ENCODE peak calls at places on chromosomes 13 and 19, in four cellular contexts. I is K562, O is SK-N-SH, Q is GM12878. E is an unnamed sample.

GRCh38 chr19:41575998-41576397 is at the start of gene CEACAM21:
- DNase-seq in O (no peak), Q (no peak), I (no peak), E (no peak)

GRCh38 chr19:39428309-39429112 is 7.2 kb downstream of the RPS16 start:
- DNase-seq in Q (no peak), I (no peak), O (no peak), E (peak)

GRCh38 chr19:28633223-28634030 is 579.5 kb downstream of the UQCRFS1 start:
- DNase-seq in I (peak), Q (no peak), O (peak), E (peak)

GRCh38 chr19:3932931-3933810 is at the start of gene NMRK2:
- DNase-seq in I (peak), Q (no peak), O (peak), E (peak)

GRCh38 chr13:113794764-113795173 is 35.7 kb downstream of the TMEM255B start:
- DNase-seq in O (no peak), Q (no peak), I (no peak), E (no peak)

GRCh38 chr19:46303345-46303701 is 6.5 kb downstream of the HIF3A start:
- DNase-seq in I (no peak), Q (no peak), O (no peak), E (no peak)

GRCh38 chr13:47555235-47555634 is 445.8 kb downstream of the SUCLA2 start:
- DNase-seq in Q (no peak), I (no peak), O (no peak), E (no peak)

GRCh38 chr19:19545707-19546106 is 7.6 kb downstream of the CILP2 start:
- DNase-seq in I (no peak), O (no peak), Q (no peak), E (peak)

GRCh38 chr19:27793128-27793643 is 1419.8 kb downstream of the UQCRFS1 start:
- DNase-seq in Q (peak), I (peak), O (peak), E (peak)

GRCh38 chr19:18470787-18471186 is 32.9 kb upstream of the ISYNA1 start:
- DNase-seq in Q (no peak), O (no peak), I (peak), E (no peak)

GRCh38 chr13:33015275-33015674 is 948 bp upstream of the KL start:
- DNase-seq in Q (no peak), I (no peak), O (no peak), E (peak)

GRCh38 chr19:36719687-36720556 is 32.5 kb downstream of the ZNF567 start:
- DNase-seq in I (no peak), Q (no peak), O (no peak), E (no peak)

GRCh38 chr13:35876601-35877000 is 254.6 kb downstream of the DCLK1 start:
- DNase-seq in Q (no peak), I (no peak), O (no peak), E (no peak)

GRCh38 chr13:28442872-28443271 is 52.1 kb downstream of the FLT1 start:
- DNase-seq in O (no peak), I (no peak), Q (no peak), E (no peak)

GRCh38 chr19:28234637-28235036 is 978.3 kb downstream of the UQCRFS1 start:
- DNase-seq in Q (no peak), O (no peak), I (no peak), E (no peak)

GRCh38 chr13:41060723-41061074 is 610 bp upstream of the WBP4 start:
- DNase-seq in O (peak), I (peak), Q (peak), E (peak)

GRCh38 chr13:49517461-49517860 is 21.7 kb downstream of the PHF11 start:
- DNase-seq in O (no peak), I (no peak), Q (no peak), E (peak)

GRCh38 chr13:99624936-99625540 is 123.8 kb downstream of the TM9SF2 start:
- DNase-seq in O (no peak), I (no peak), Q (no peak), E (no peak)

GRCh38 chr13:103952183-103952582 is 886.0 kb upstream of the SLC10A2 start:
- DNase-seq in Q (no peak), I (no peak), O (no peak), E (no peak)

GRCh38 chr13:113129480-113129879 is 6.9 kb downstream of the F10 start:
- DNase-seq in O (no peak), Q (no peak), I (no peak), E (no peak)

GRCh38 chr13:40666905-40667621 is 622 bp upstream of the FOXO1 start:
- DNase-seq in I (no peak), Q (no peak), O (peak), E (peak)

GRCh38 chr13:103839460-103839859 is 773.2 kb upstream of the SLC10A2 start:
- DNase-seq in O (peak), Q (no peak), I (no peak), E (no peak)

GRCh38 chr19:41425174-41426115 is 1.7 kb downstream of the B3GNT8 start:
- DNase-seq in Q (no peak), O (no peak), I (no peak), E (no peak)

DNA sequence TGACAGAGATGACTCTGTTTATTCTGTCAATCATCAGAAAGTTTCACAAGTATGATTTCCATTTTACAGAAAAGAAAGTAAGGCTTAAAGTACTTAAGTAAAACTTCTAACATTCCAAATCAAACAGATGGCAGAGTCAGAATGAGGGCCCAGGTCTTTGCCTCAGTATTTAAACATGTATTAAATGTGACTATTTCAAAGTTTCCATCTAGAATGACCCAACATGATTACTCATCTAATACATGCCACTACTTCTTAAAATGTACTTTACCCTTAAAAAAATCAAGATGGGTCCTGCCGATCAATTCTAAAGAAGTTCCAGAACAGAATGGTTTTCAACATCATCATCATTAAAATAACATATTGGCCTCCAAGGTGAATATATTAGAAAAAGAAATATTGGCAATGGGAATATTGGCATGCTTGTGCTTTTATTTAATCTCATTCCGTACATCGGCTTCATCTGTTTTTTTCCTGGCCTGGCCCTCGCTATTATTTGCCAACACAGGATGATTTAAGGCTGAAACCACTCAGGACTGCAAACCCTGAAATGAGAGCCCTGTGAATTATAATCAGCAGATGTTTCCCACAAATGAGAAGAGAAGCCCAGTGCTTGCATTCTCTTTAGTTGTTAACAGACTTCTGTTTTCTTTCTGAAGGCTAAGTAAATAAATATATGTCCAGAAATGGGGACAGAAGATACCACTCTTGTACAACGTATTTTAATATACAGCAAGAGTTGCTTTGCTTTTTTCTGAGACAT is 340.0 kb downstream of the DNAJC15 start:
- DNase-seq in I (no peak), Q (no peak), O (no peak), E (no peak)
- TF ChIP-seq USF1 in I (no peak), Q (no peak), O (no peak), E (no peak)

GRCh38 chr13:31587696-31588266 is 151.5 kb upstream of the RXFP2 start:
- DNase-seq in Q (no peak), O (no peak), I (no peak), E (no peak)

GRCh38 chr13:31588923-31589322 is 150.4 kb upstream of the RXFP2 start:
- DNase-seq in Q (no peak), I (no peak), O (no peak), E (no peak)

GRCh38 chr13:31594056-31594455 is 145.3 kb upstream of the RXFP2 start:
- DNase-seq in I (no peak), O (no peak), Q (no peak), E (no peak)

GRCh38 chr13:31591834-31592233 is 147.5 kb upstream of the RXFP2 start:
- DNase-seq in O (no peak), Q (no peak), I (no peak), E (no peak)

DNA sequence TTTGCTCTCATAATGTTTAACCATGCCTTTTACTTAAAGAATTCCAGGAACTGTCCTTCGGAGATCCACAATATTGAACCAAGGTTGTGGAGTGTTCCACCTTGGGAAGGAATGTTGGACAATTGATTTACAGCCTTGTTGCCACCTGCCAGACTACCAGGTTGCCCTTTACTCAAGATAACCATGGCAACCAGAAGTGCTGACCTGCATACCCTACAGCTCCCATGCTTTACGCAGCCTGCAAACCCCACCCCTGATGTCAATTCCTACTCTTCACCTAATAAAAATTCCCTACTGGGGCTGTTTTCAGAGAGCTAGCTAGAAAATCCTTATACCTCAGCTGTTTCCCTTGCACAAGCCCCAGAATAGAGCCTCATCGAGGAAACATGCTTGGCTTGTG is 151.0 kb upstream of the RXFP2 start:
- DNase-seq in O (no peak), I (no peak), Q (no peak), E (no peak)
- TF ChIP-seq USF1 in O (no peak), I (no peak), Q (no peak), E (no peak)

GRCh38 chr19:5006201-5006600 is 37.3 kb downstream of the KDM4B start:
- DNase-seq in O (no peak), Q (no peak), I (no peak), E (no peak)

GRCh38 chr19:5002143-5002542 is 33.2 kb downstream of the KDM4B start:
- DNase-seq in I (no peak), O (no peak), Q (no peak), E (no peak)

GRCh38 chr19:5006821-5007220 is 37.9 kb downstream of the KDM4B start:
- DNase-seq in Q (no peak), I (no peak), O (no peak), E (no peak)

GRCh38 chr19:5003781-5004180 is 34.9 kb downstream of the KDM4B start:
- DNase-seq in Q (no peak), O (no peak), I (no peak), E (no peak)

DNA sequence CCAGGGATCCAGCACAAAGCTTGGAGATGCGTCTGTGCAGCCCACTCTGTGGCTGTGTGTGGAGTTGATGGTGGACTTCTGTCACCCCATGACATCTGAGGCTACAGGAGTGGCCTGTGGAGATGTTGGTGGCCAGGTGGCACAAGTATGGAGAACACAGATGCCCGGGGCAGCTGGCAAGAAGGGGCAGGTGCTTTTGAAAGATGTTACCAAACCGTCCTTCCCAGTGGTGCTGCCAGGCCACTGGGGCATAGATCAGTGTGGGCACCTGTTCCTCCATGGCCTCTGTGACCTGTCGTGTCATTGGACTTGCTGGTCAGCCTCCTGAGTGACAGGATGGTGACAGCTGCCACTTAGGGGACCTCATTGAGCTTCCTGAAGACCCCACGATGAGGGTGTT is 36.2 kb downstream of the KDM4B start:
- DNase-seq in I (no peak), Q (no peak), O (no peak), E (no peak)
- TF ChIP-seq USF1 in I (no peak), Q (no peak), O (no peak), E (no peak)

GRCh38 chr19:33501957-33502356 is 19.6 kb downstream of the PEPD start:
- DNase-seq in I (no peak), Q (no peak), O (no peak), E (no peak)

GRCh38 chr19:33500586-33500985 is 21.0 kb downstream of the PEPD start:
- DNase-seq in Q (no peak), O (no peak), I (no peak), E (no peak)

GRCh38 chr19:33499671-33500506 is 21.7 kb downstream of the PEPD start:
- DNase-seq in O (peak), I (no peak), Q (no peak), E (no peak)

GRCh38 chr19:33502521-33502920 is 19.1 kb downstream of the PEPD start:
- DNase-seq in Q (no peak), I (no peak), O (no peak), E (no peak)

DNA sequence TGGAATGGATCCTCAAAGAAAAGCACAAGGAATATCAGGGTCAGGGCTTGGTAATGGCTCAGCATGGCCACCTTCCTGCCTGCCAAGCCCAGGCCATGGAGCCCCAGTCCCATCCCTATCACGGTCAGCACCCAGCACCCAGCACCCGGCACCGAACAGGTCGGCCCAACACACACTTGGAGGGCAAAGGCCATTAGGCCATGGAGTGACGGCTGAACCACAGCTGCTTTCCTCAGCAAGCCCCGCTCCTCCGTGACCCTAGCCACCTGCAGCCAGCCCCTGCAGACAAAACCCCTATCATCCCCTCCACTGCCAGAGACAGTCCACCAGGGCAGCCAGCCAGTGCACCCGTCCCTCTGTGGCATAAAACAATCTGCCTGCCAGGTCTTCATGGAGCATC is 20.6 kb downstream of the PEPD start:
- DNase-seq in Q (no peak), I (no peak), O (no peak), E (no peak)
- TF ChIP-seq USF1 in Q (no peak), I (no peak), O (no peak), E (no peak)

DNA sequence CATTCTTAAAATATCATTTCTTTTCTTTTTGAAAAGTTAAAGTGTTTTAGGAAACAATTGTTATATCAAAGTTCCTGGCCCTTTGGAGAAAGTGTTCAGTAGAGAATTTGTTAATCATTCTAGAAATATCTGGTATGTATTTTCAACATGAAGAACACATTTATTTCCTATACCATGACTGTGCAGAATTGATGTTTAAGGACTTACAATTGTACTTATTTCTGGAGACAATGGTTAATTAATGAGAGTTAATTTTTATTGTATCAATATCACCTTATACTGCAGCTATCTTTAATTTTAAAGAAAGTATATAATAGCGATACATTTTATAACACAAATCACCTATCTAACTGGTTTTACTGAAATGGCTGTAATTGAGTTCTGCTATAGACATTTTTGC is 95.3 kb downstream of the TEX29 start:
- DNase-seq in I (no peak), O (no peak), Q (no peak), E (no peak)
- TF ChIP-seq USF1 in I (no peak), O (no peak), Q (no peak), E (no peak)

GRCh38 chr13:82829040-82829439 is 1053.2 kb downstream of the SLITRK1 start:
- DNase-seq in Q (no peak), O (no peak), I (no peak), E (no peak)

DNA sequence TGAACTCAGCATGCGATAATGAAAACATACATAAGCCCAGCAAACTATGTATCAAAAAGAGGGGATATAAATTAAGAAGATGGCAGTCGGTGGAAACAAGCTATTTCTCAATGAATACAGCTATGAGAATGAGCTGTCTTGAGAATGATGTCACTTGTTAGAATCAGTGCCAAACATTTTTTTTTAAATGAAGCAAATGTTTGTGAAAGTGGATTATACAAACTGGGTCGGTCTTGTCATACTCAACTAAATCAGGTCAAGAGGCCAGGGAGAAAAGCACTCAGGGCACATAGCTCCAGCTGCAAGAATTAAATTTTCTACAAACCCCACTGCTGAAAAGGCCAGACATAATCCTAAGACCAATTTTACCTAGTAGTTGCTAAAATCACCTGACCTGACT is 1048.3 kb downstream of the SLITRK1 start:
- DNase-seq in Q (no peak), O (no peak), I (no peak), E (no peak)
- TF ChIP-seq USF1 in Q (no peak), O (no peak), I (no peak), E (no peak)

E was measured in WTC11.